ENCODE peak calls at places on chromosomes 6 and 20, in nine cellular contexts. One of them, this sample, is unnamed.

GRCh38 chr6:80132942-80133517 is 26.6 kb downstream of the BCKDHB start:
- DNase-seq in A549: peak; percentile 3
- DNase-seq in upper lobe of left lung: peak; percentile 72
- DNase-seq in sigmoid colon: peak; percentile 83
- DNase-seq in SK-N-SH: peak; percentile 39
- DNase-seq in tibial nerve: peak; percentile 58
- DNase-seq in K562: peak; percentile 51
- DNase-seq in transverse colon: peak; percentile 80
- DNase-seq in stomach: peak; percentile 60
- DNase-seq in this sample: peak; percentile 19

GRCh38 chr6:139635401-139636130 is 261.1 kb upstream of the CITED2 start:
- DNase-seq in A549: no peak
- DNase-seq in upper lobe of left lung: no peak
- DNase-seq in sigmoid colon: no peak
- DNase-seq in SK-N-SH: no peak
- DNase-seq in tibial nerve: no peak
- DNase-seq in K562: no peak
- DNase-seq in transverse colon: no peak
- DNase-seq in stomach: no peak
- DNase-seq in this sample: no peak

GRCh38 chr20:6868864-6869263 is 101.4 kb downstream of the BMP2 start:
- DNase-seq in A549: no peak
- DNase-seq in upper lobe of left lung: no peak
- DNase-seq in sigmoid colon: no peak
- DNase-seq in SK-N-SH: no peak
- DNase-seq in tibial nerve: no peak
- DNase-seq in K562: no peak
- DNase-seq in transverse colon: no peak
- DNase-seq in stomach: no peak
- DNase-seq in this sample: no peak

GRCh38 chr6:137968901-137969300 is 101.8 kb downstream of the TNFAIP3 start:
- DNase-seq in A549: no peak
- DNase-seq in upper lobe of left lung: no peak
- DNase-seq in sigmoid colon: no peak
- DNase-seq in SK-N-SH: no peak
- DNase-seq in tibial nerve: no peak
- DNase-seq in K562: peak; percentile 27
- DNase-seq in transverse colon: no peak
- DNase-seq in stomach: no peak
- DNase-seq in this sample: no peak

GRCh38 chr20:37510226-37510625 is 10.8 kb upstream of the NNAT start:
- DNase-seq in A549: no peak
- DNase-seq in upper lobe of left lung: no peak
- DNase-seq in sigmoid colon: peak; percentile 30
- DNase-seq in SK-N-SH: no peak
- DNase-seq in tibial nerve: no peak
- DNase-seq in K562: no peak
- DNase-seq in transverse colon: no peak
- DNase-seq in stomach: no peak
- DNase-seq in this sample: no peak

GRCh38 chr6:5203571-5203970 is 57.2 kb downstream of the LYRM4 start:
- DNase-seq in A549: no peak
- DNase-seq in upper lobe of left lung: no peak
- DNase-seq in sigmoid colon: no peak
- DNase-seq in SK-N-SH: no peak
- DNase-seq in tibial nerve: no peak
- DNase-seq in K562: no peak
- DNase-seq in transverse colon: no peak
- DNase-seq in stomach: no peak
- DNase-seq in this sample: no peak

GRCh38 chr6:28496099-28496779 is 19.4 kb downstream of the GPX6 start:
- DNase-seq in A549: no peak
- DNase-seq in upper lobe of left lung: no peak
- DNase-seq in sigmoid colon: no peak
- DNase-seq in SK-N-SH: no peak
- DNase-seq in tibial nerve: no peak
- DNase-seq in K562: no peak
- DNase-seq in transverse colon: no peak
- DNase-seq in stomach: no peak
- DNase-seq in this sample: no peak

GRCh38 chr6:32168807-32169206 is 4.4 kb downstream of the EGFL8 start:
- DNase-seq in A549: no peak
- DNase-seq in upper lobe of left lung: no peak
- DNase-seq in sigmoid colon: no peak
- DNase-seq in SK-N-SH: no peak
- DNase-seq in tibial nerve: no peak
- DNase-seq in K562: peak; percentile 79
- DNase-seq in transverse colon: no peak
- DNase-seq in stomach: no peak
- DNase-seq in this sample: peak; percentile 45

GRCh38 chr6:47319867-47320266 is 10.2 kb upstream of the TNFRSF21 start:
- DNase-seq in A549: no peak
- DNase-seq in upper lobe of left lung: no peak
- DNase-seq in sigmoid colon: no peak
- DNase-seq in SK-N-SH: no peak
- DNase-seq in tibial nerve: no peak
- DNase-seq in K562: no peak
- DNase-seq in transverse colon: no peak
- DNase-seq in stomach: no peak
- DNase-seq in this sample: no peak

GRCh38 chr6:96522469-96523009 is 933 bp downstream of the UFL1 start:
- DNase-seq in A549: no peak
- DNase-seq in upper lobe of left lung: no peak
- DNase-seq in sigmoid colon: no peak
- DNase-seq in SK-N-SH: peak; percentile 7
- DNase-seq in tibial nerve: no peak
- DNase-seq in K562: no peak
- DNase-seq in transverse colon: no peak
- DNase-seq in stomach: no peak
- DNase-seq in this sample: no peak

GRCh38 chr6:15479761-15480160 is 183.1 kb downstream of the DTNBP1 start:
- DNase-seq in A549: no peak
- DNase-seq in upper lobe of left lung: no peak
- DNase-seq in sigmoid colon: no peak
- DNase-seq in SK-N-SH: no peak
- DNase-seq in tibial nerve: no peak
- DNase-seq in K562: no peak
- DNase-seq in transverse colon: no peak
- DNase-seq in stomach: no peak
- DNase-seq in this sample: no peak

GRCh38 chr20:37498066-37498702 is 22.9 kb upstream of the NNAT start:
- DNase-seq in A549: no peak
- DNase-seq in upper lobe of left lung: no peak
- DNase-seq in sigmoid colon: no peak
- DNase-seq in SK-N-SH: no peak
- DNase-seq in tibial nerve: no peak
- DNase-seq in K562: no peak
- DNase-seq in transverse colon: no peak
- DNase-seq in stomach: no peak
- DNase-seq in this sample: no peak

GRCh38 chr6:156912431-156912830 is 135.3 kb downstream of the ARID1B start:
- DNase-seq in A549: no peak
- DNase-seq in upper lobe of left lung: no peak
- DNase-seq in sigmoid colon: no peak
- DNase-seq in SK-N-SH: peak; percentile 44
- DNase-seq in tibial nerve: no peak
- DNase-seq in K562: no peak
- DNase-seq in transverse colon: no peak
- DNase-seq in stomach: no peak
- DNase-seq in this sample: no peak

GRCh38 chr6:110534731-110535164 is 58.3 kb upstream of the SLC22A16 start:
- DNase-seq in A549: no peak
- DNase-seq in upper lobe of left lung: no peak
- DNase-seq in sigmoid colon: no peak
- DNase-seq in SK-N-SH: no peak
- DNase-seq in tibial nerve: peak; percentile 46
- DNase-seq in K562: no peak
- DNase-seq in transverse colon: no peak
- DNase-seq in stomach: no peak
- DNase-seq in this sample: no peak

GRCh38 chr20:46898433-46898832 is 3.8 kb downstream of the EYA2 start:
- DNase-seq in A549: no peak
- DNase-seq in upper lobe of left lung: no peak
- DNase-seq in sigmoid colon: no peak
- DNase-seq in SK-N-SH: no peak
- DNase-seq in tibial nerve: no peak
- DNase-seq in K562: no peak
- DNase-seq in transverse colon: no peak
- DNase-seq in stomach: no peak
- DNase-seq in this sample: no peak

DNA sequence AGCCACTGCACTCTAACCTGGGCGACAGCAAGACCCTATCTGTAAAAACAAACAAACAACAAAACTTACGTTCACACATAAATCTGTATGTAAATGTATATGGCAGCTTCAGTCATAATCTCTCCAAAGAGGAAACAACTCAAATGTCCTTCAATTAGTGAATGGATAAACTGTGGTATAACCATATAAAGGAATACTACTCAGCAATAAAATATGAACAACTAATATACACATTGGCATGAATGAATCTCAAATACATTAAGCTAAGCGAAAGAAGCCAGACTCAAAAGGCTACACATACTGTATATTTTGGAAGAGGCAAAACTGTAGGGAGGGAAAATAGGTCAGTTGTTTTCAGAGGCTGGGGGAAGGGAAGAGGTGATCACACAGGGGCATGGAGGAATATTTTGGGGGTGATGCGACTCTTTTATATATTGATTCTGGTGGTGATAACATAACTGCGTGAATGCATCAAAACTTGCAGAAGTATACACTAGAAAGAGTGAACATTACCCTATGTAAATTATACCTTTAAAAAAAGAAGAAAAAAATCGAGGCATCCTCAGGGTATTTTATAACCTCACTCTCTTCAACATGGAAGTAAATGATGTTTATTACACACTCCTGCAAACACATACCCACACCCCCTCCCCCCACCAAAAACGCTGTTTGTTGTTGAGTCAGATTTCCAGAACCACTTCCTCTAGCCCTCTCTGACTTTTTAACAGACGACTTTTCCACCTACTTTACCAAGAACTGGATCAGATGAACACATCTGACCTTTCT is 115.2 kb upstream of the RNF24 start:
- DNase-seq in A549: peak; percentile 69
- DNase-seq in upper lobe of left lung: peak; percentile 28
- DNase-seq in sigmoid colon: no peak
- DNase-seq in SK-N-SH: no peak
- DNase-seq in tibial nerve: no peak
- DNase-seq in K562: no peak
- DNase-seq in transverse colon: no peak
- DNase-seq in stomach: no peak
- DNase-seq in this sample: no peak
- TF ChIP-seq EP300 in A549: peak; percentile 70
- TF ChIP-seq EP300 in upper lobe of left lung: no peak
- TF ChIP-seq EP300 in sigmoid colon: no peak
- TF ChIP-seq EP300 in SK-N-SH: no peak
- TF ChIP-seq EP300 in tibial nerve: no peak
- TF ChIP-seq EP300 in K562: peak; percentile 61
- TF ChIP-seq EP300 in transverse colon: no peak
- TF ChIP-seq EP300 in stomach: no peak
- TF ChIP-seq EP300 in this sample: no peak

GRCh38 chr6:160996316-160996715 is 4.7 kb downstream of the MAP3K4 start:
- DNase-seq in A549: no peak
- DNase-seq in upper lobe of left lung: no peak
- DNase-seq in sigmoid colon: no peak
- DNase-seq in SK-N-SH: no peak
- DNase-seq in tibial nerve: no peak
- DNase-seq in K562: no peak
- DNase-seq in transverse colon: no peak
- DNase-seq in stomach: no peak
- DNase-seq in this sample: no peak

GRCh38 chr6:160992323-160993314 is 1.1 kb downstream of the MAP3K4 start:
- DNase-seq in A549: peak; percentile 51
- DNase-seq in upper lobe of left lung: peak; percentile 51
- DNase-seq in sigmoid colon: no peak
- DNase-seq in SK-N-SH: peak; percentile 69
- DNase-seq in tibial nerve: no peak
- DNase-seq in K562: peak; percentile 76
- DNase-seq in transverse colon: peak; percentile 51
- DNase-seq in stomach: peak; percentile 35
- DNase-seq in this sample: peak; percentile 35

GRCh38 chr6:160998217-160998616 is 6.6 kb downstream of the MAP3K4 start:
- DNase-seq in A549: no peak
- DNase-seq in upper lobe of left lung: no peak
- DNase-seq in sigmoid colon: no peak
- DNase-seq in SK-N-SH: no peak
- DNase-seq in tibial nerve: no peak
- DNase-seq in K562: no peak
- DNase-seq in transverse colon: no peak
- DNase-seq in stomach: no peak
- DNase-seq in this sample: no peak

GRCh38 chr6:160991411-160992322 is at the start of gene MAP3K4:
- DNase-seq in A549: peak; percentile 53
- DNase-seq in upper lobe of left lung: peak; percentile 78
- DNase-seq in sigmoid colon: peak; percentile 87
- DNase-seq in SK-N-SH: peak; percentile 90
- DNase-seq in tibial nerve: peak; percentile 47
- DNase-seq in K562: peak; percentile 92
- DNase-seq in transverse colon: peak; percentile 85
- DNase-seq in stomach: peak; percentile 81
- DNase-seq in this sample: peak; percentile 75

DNA sequence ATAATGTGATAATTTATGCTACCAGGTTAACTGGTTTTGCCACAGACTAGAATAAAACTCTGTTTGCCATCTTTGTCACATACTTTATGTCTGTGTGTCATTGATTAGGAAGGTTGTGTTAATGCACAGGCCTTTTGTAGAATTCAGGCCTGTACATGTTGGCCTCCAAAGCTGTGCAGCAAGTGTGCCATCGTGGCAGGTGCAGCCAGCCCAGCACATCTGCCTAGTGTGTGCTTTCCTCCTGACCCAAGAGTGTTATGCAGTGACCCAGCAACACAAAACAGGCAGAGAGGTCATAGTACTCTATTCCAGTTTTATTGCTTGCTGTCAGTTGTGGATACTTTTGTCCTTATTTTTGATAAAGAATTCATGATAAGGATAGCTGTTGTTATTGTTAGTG is 3.7 kb downstream of the MAP3K4 start:
- DNase-seq in A549: no peak
- DNase-seq in upper lobe of left lung: no peak
- DNase-seq in sigmoid colon: no peak
- DNase-seq in SK-N-SH: no peak
- DNase-seq in tibial nerve: no peak
- DNase-seq in K562: no peak
- DNase-seq in transverse colon: no peak
- DNase-seq in stomach: no peak
- DNase-seq in this sample: no peak
- TF ChIP-seq EP300 in A549: no peak
- TF ChIP-seq EP300 in upper lobe of left lung: no peak
- TF ChIP-seq EP300 in sigmoid colon: no peak
- TF ChIP-seq EP300 in SK-N-SH: no peak
- TF ChIP-seq EP300 in tibial nerve: no peak
- TF ChIP-seq EP300 in K562: no peak
- TF ChIP-seq EP300 in transverse colon: no peak
- TF ChIP-seq EP300 in stomach: no peak
- TF ChIP-seq EP300 in this sample: no peak

GRCh38 chr6:124819340-124819739 is 142.9 kb upstream of the RNF217 start:
- DNase-seq in A549: no peak
- DNase-seq in upper lobe of left lung: no peak
- DNase-seq in sigmoid colon: no peak
- DNase-seq in SK-N-SH: no peak
- DNase-seq in tibial nerve: no peak
- DNase-seq in K562: no peak
- DNase-seq in transverse colon: no peak
- DNase-seq in stomach: no peak
- DNase-seq in this sample: no peak
- TF ChIP-seq EP300 in A549: no peak
- TF ChIP-seq EP300 in upper lobe of left lung: no peak
- TF ChIP-seq EP300 in sigmoid colon: no peak
- TF ChIP-seq EP300 in SK-N-SH: no peak
- TF ChIP-seq EP300 in tibial nerve: no peak
- TF ChIP-seq EP300 in K562: no peak
- TF ChIP-seq EP300 in transverse colon: no peak
- TF ChIP-seq EP300 in stomach: no peak
- TF ChIP-seq EP300 in this sample: no peak

GRCh38 chr6:168149015-168149414 is 70.0 kb upstream of the FRMD1 start:
- DNase-seq in A549: no peak
- DNase-seq in upper lobe of left lung: no peak
- DNase-seq in sigmoid colon: peak; percentile 40
- DNase-seq in SK-N-SH: no peak
- DNase-seq in tibial nerve: no peak
- DNase-seq in K562: no peak
- DNase-seq in transverse colon: no peak
- DNase-seq in stomach: no peak
- DNase-seq in this sample: no peak
- TF ChIP-seq EP300 in A549: no peak
- TF ChIP-seq EP300 in upper lobe of left lung: no peak
- TF ChIP-seq EP300 in sigmoid colon: no peak
- TF ChIP-seq EP300 in SK-N-SH: no peak
- TF ChIP-seq EP300 in tibial nerve: no peak
- TF ChIP-seq EP300 in K562: no peak
- TF ChIP-seq EP300 in transverse colon: no peak
- TF ChIP-seq EP300 in stomach: no peak
- TF ChIP-seq EP300 in this sample: no peak